ENCODE peak calls at places on chromosomes 5 and 9, in eight cellular contexts. V is sigmoid colon, G is heart left ventricle, W is K562, M is H1, H is A549, Q is ovary, E is tibial nerve. U is an unnamed sample.
A peak's percentile ranks its signal among the peaks of the same experiment; 100 is the strongest.

GRCh38 chr5:107671742-107672211 is 1.0 kb upstream of the EFNA5 start:
- DNase-seq in V (no peak), G (no peak), W (no peak), M (peak; percentile 76), H (peak; percentile 78), Q (no peak), E (no peak), U (no peak)

GRCh38 chr5:90873033-90873517 is 314.5 kb downstream of the ADGRV1 start:
- DNase-seq in V (no peak), G (no peak), W (no peak), M (no peak), H (no peak), Q (peak; percentile 27), E (no peak), U (no peak)

GRCh38 chr5:148125641-148126040 is 42.7 kb upstream of the SPINK14 start:
- DNase-seq in V (no peak), G (no peak), W (no peak), M (no peak), H (no peak), Q (no peak), E (no peak), U (no peak)

GRCh38 chr9:117414906-117415583 is at the start of gene ASTN2:
- DNase-seq in V (no peak), G (no peak), W (no peak), M (peak; percentile 78), H (no peak), Q (no peak), E (no peak), U (peak; percentile 57)

GRCh38 chr9:84823426-84824271 is 154.1 kb downstream of the NTRK2 start:
- DNase-seq in V (no peak), G (peak; percentile 10), W (no peak), M (no peak), H (no peak), Q (no peak), E (no peak), U (peak; percentile 42)

GRCh38 chr5:169767938-169768337 is 130.9 kb downstream of the DOCK2 start:
- DNase-seq in V (no peak), G (peak; percentile 32), W (peak; percentile 55), M (no peak), H (no peak), Q (no peak), E (no peak), U (peak; percentile 87)

GRCh38 chr5:179160584-179160983 is 100.4 kb downstream of the ZNF354C start:
- DNase-seq in V (peak; percentile 7), G (no peak), W (no peak), M (no peak), H (no peak), Q (no peak), E (no peak), U (no peak)

GRCh38 chr9:91255327-91255726 is 106.4 kb downstream of the AUH start:
- DNase-seq in V (no peak), G (no peak), W (no peak), M (no peak), H (no peak), Q (no peak), E (no peak), U (no peak)

GRCh38 chr9:128201441-128202369 is 1.5 kb upstream of the DNM1 start:
- DNase-seq in V (no peak), G (no peak), W (peak; percentile 60), M (no peak), H (no peak), Q (no peak), E (no peak), U (no peak)

GRCh38 chr9:72477862-72478564 is 43.4 kb upstream of the TMC1 start:
- DNase-seq in V (no peak), G (peak; percentile 12), W (peak; percentile 34), M (no peak), H (peak; percentile 92), Q (no peak), E (no peak), U (no peak)

GRCh38 chr5:152046361-152046760 is 121.7 kb upstream of the GLRA1 start:
- DNase-seq in V (no peak), G (no peak), W (no peak), M (no peak), H (no peak), Q (no peak), E (no peak), U (no peak)

GRCh38 chr9:127424669-127424986 is 446 bp downstream of the ZNF79 start:
- DNase-seq in V (no peak), G (no peak), W (peak; percentile 50), M (no peak), H (no peak), Q (no peak), E (no peak), U (no peak)

GRCh38 chr9:109179801-109180523 is 12.9 kb upstream of the FRRS1L start:
- DNase-seq in V (no peak), G (no peak), W (no peak), M (no peak), H (no peak), Q (no peak), E (no peak), U (no peak)

GRCh38 chr9:98455957-98456621 is 200.6 kb upstream of the TBC1D2 start:
- DNase-seq in V (no peak), G (no peak), W (no peak), M (no peak), H (no peak), Q (no peak), E (no peak), U (no peak)

GRCh38 chr5:153569036-153569435 is 78.6 kb downstream of the GRIA1 start:
- DNase-seq in V (no peak), G (no peak), W (no peak), M (no peak), H (no peak), Q (no peak), E (no peak), U (no peak)

GRCh38 chr9:18824095-18824666 is 208.8 kb downstream of the SAXO1 start:
- DNase-seq in V (no peak), G (no peak), W (no peak), M (no peak), H (no peak), Q (no peak), E (no peak), U (peak; percentile 22)

GRCh38 chr9:34623386-34624235 is 3.3 kb upstream of the DCTN3 start:
- DNase-seq in V (peak; percentile 71), G (no peak), W (no peak), M (no peak), H (no peak), Q (no peak), E (no peak), U (no peak)

GRCh38 chr9:112295174-112295573 is 38.2 kb downstream of the PTBP3 start:
- DNase-seq in V (no peak), G (no peak), W (no peak), M (no peak), H (no peak), Q (no peak), E (no peak), U (no peak)

GRCh38 chr5:36875789-36876388 is 680 bp upstream of the NIPBL start:
- DNase-seq in V (peak; percentile 90), G (peak; percentile 83), W (peak; percentile 90), M (peak; percentile 68), H (peak; percentile 38), Q (peak; percentile 76), E (peak; percentile 56), U (peak; percentile 86)

GRCh38 chr5:44626846-44627245 is 181.9 kb upstream of the MRPS30 start:
- DNase-seq in V (no peak), G (no peak), W (no peak), M (no peak), H (no peak), Q (no peak), E (no peak), U (no peak)

GRCh38 chr5:62698756-62699155 is 120.1 kb downstream of the LRRC70 start:
- DNase-seq in V (no peak), G (no peak), W (no peak), M (no peak), H (no peak), Q (no peak), E (no peak), U (no peak)

GRCh38 chr5:160508780-160509361 is 87.2 kb downstream of the PTTG1 start:
- DNase-seq in V (peak; percentile 73), G (peak; percentile 41), W (peak; percentile 82), M (peak; percentile 63), H (peak; percentile 79), Q (no peak), E (no peak), U (peak; percentile 81)

GRCh38 chr5:157575096-157575872 is at the start of gene ADAM19:
- DNase-seq in V (peak; percentile 83), G (peak; percentile 75), W (peak; percentile 53), M (peak; percentile 84), H (peak; percentile 64), Q (peak; percentile 66), E (no peak), U (peak; percentile 37)

GRCh38 chr9:22157271-22157670 is 148.2 kb upstream of the CDKN2B start:
- DNase-seq in V (no peak), G (no peak), W (no peak), M (no peak), H (no peak), Q (no peak), E (no peak), U (no peak)

GRCh38 chr9:76620586-76620985 is 143.7 kb upstream of the PCA3 start:
- DNase-seq in V (no peak), G (no peak), W (no peak), M (no peak), H (no peak), Q (no peak), E (no peak), U (no peak)

GRCh38 chr9:5515261-5515650 is 4.9 kb downstream of the PDCD1LG2 start:
- DNase-seq in V (no peak), G (no peak), W (no peak), M (no peak), H (no peak), Q (no peak), E (no peak), U (no peak)
- H3K4me1 ChIP-seq in V (no peaks in the 10 kb centered on the region), G (peaks cover 58% of the 10 kb centered on the region), W (no peaks in the 10 kb centered on the region), M (peaks cover 5% of the 10 kb centered on the region), H (peaks cover 9% of the 10 kb centered on the region), Q (no peaks in the 10 kb centered on the region), E (no peaks in the 10 kb centered on the region), U (no peaks in the 10 kb centered on the region)

GRCh38 chr5:143025376-143025775 is 255.2 kb downstream of the ARHGAP26 start:
- DNase-seq in V (no peak), G (no peak), W (no peak), M (no peak), H (no peak), Q (no peak), E (no peak), U (no peak)
- TF ChIP-seq POLR2A in V (no peak), G (no peak), W (no peak), M (no peak), H (no peak), Q (no peak), E (no peak), U (no peak)

DNA sequence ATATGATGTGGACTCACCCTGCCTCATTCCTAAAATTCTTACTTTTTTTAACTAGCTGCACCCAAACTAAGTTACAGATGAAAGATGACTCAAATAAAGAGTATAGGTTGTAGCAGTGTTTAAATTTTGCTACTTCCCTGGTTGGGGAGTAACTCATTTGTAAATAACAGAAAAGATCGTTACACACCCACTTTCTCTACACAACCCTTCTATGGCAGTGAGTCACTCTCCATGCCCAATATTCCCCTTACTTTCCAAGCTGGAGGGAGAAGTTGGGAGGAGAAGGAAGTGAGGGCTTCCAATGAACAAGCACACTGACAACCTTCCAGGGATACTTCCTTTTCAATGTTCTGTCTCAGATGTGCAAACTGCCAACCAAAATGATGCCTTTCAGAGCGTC is 1.9 kb downstream of the RASEF start:
- DNase-seq in V (no peak), G (no peak), W (no peak), M (no peak), H (peak; percentile 44), Q (no peak), E (no peak), U (no peak)
- H3K4me3 ChIP-seq in V (no peak overlapping the region), G (peak overlapping the region; percentile 56), W (no peak overlapping the region), M (no peak overlapping the region), H (peak overlapping the region; percentile 78), Q (no peak overlapping the region), E (no peak overlapping the region), U (no peak overlapping the region)

GRCh38 chr5:145247745-145248040 is 587.4 kb downstream of the PRELID2 start:
- DNase-seq in V (no peak), G (no peak), W (no peak), M (no peak), H (no peak), Q (no peak), E (no peak), U (no peak)
- H3K4me1 ChIP-seq in V (no peaks in the 10 kb centered on the region), G (no peaks in the 10 kb centered on the region), W (no peaks in the 10 kb centered on the region), M (peaks cover 6% of the 10 kb centered on the region), H (peaks cover 2% of the 10 kb centered on the region), Q (no peaks in the 10 kb centered on the region), E (no peaks in the 10 kb centered on the region), U (no peaks in the 10 kb centered on the region)